ENCODE peak calls at places on chromosomes 13 and 19, in seven cellular contexts. H, V, T, Z, E, Q and K are unnamed samples.
A peak's percentile ranks its signal among the peaks of the same experiment; 100 is the strongest.

GRCh38 chr13:21203132-21203531 is 26.7 kb downstream of the MRPL57 start:
- DNase-seq in H (no peak), V (no peak), T (no peak), Z (no peak), E (no peak), Q (no peak), K (no peak)

GRCh38 chr13:39417131-39417530 is 185.9 kb downstream of the LHFPL6 start:
- DNase-seq in H (no peak), V (no peak), T (no peak), Z (peak; percentile 22), E (no peak), Q (peak; percentile 40), K (no peak)

GRCh38 chr13:75607447-75607846 is 28.7 kb upstream of the LMO7 start:
- DNase-seq in H (no peak), V (no peak), T (no peak), Z (no peak), E (no peak), Q (no peak), K (no peak)

GRCh38 chr13:80215368-80215767 is 125.6 kb downstream of the SPRY2 start:
- DNase-seq in H (no peak), V (no peak), T (no peak), Z (no peak), E (no peak), Q (no peak), K (no peak)

GRCh38 chr19:3190921-3191805 is 5.4 kb downstream of the NCLN start:
- DNase-seq in H (no peak), V (no peak), T (no peak), Z (peak; percentile 20), E (no peak), Q (no peak), K (no peak)

GRCh38 chr13:25170554-25171107 is 1.5 kb downstream of the AMER2 start:
- DNase-seq in H (no peak), V (peak; percentile 56), T (no peak), Z (no peak), E (peak; percentile 16), Q (peak; percentile 78), K (peak; percentile 60)

GRCh38 chr19:8567522-8568172 is 9.6 kb downstream of the MYO1F start:
- DNase-seq in H (no peak), V (no peak), T (no peak), Z (peak; percentile 47), E (no peak), Q (no peak), K (no peak)

GRCh38 chr19:2055871-2056809 is 5.1 kb upstream of the MKNK2 start:
- DNase-seq in H (peak; percentile 63), V (no peak), T (peak; percentile 55), Z (peak; percentile 66), E (no peak), Q (no peak), K (no peak)

GRCh38 chr13:44244288-44244687 is 129.3 kb upstream of the SERP2 start:
- DNase-seq in H (no peak), V (no peak), T (no peak), Z (no peak), E (no peak), Q (no peak), K (no peak)

GRCh38 chr13:47085346-47085745 is 188.5 kb upstream of the HTR2A start:
- DNase-seq in H (no peak), V (no peak), T (no peak), Z (no peak), E (no peak), Q (no peak), K (no peak)

GRCh38 chr13:27403727-27404385 is 20.6 kb upstream of the GTF3A start:
- DNase-seq in H (no peak), V (no peak), T (no peak), Z (no peak), E (no peak), Q (no peak), K (no peak)

GRCh38 chr19:4123615-4124568 is at the start of gene MAP2K2:
- DNase-seq in H (peak; percentile 86), V (peak; percentile 94), T (peak; percentile 97), Z (peak; percentile 96), E (peak; percentile 88), Q (peak; percentile 89), K (peak; percentile 74)

GRCh38 chr19:6891761-6892385 is 4.5 kb downstream of the ADGRE1 start:
- DNase-seq in H (no peak), V (no peak), T (peak; percentile 6), Z (no peak), E (no peak), Q (no peak), K (no peak)

GRCh38 chr19:15038304-15038703 is 11.0 kb upstream of the CASP14 start:
- DNase-seq in H (peak; percentile 84), V (no peak), T (no peak), Z (no peak), E (no peak), Q (no peak), K (no peak)

GRCh38 chr19:32018014-32018413 is 327.4 kb upstream of the ZNF507 start:
- DNase-seq in H (peak; percentile 24), V (no peak), T (no peak), Z (peak; percentile 23), E (no peak), Q (no peak), K (no peak)